ENCODE peak calls at places on chromosomes 4 and X, in five cellular contexts. Z is AG10803, R is fibroblast of pulmonary artery, I is sigmoid colon, A is body of pancreas. C is an unnamed sample.

GRCh38 chr4:134216436-134216835 is 14.8 kb upstream of the PABPC4L start:
- DNase-seq in R (peak; percentile 37), Z (peak; percentile 45), I (no peak), A (no peak), C (no peak)

GRCh38 chr4:4689694-4690440 is 148.0 kb upstream of the STX18 start:
- DNase-seq in A (no peak), Z (peak; percentile 59), R (no peak), I (no peak), C (peak; percentile 62)

GRCh38 chr4:48649505-48649904 is 130.6 kb downstream of the FRYL start:
- DNase-seq in I (no peak), R (peak; percentile 21), A (no peak), Z (no peak), C (no peak)

GRCh38 chrX:137354851-137355250 is 211.1 kb upstream of the ZIC3 start:
- DNase-seq in A (no peak), Z (no peak), R (no peak), I (no peak), C (no peak)

GRCh38 chr4:4574052-4574451 is 32.2 kb upstream of the STX18 start:
- DNase-seq in R (no peak), A (no peak), Z (no peak), I (no peak), C (no peak)

GRCh38 chr4:52641853-52642563 is 17.1 kb downstream of the USP46 start:
- DNase-seq in R (peak; percentile 37), A (no peak), Z (no peak), I (no peak), C (peak; percentile 59)

GRCh38 chrX:20231598-20231997 is 35.1 kb downstream of the RPS6KA3 start:
- DNase-seq in I (no peak), A (no peak), Z (peak; percentile 39), R (no peak), C (no peak)

GRCh38 chr4:185909959-185910358 is 98.0 kb upstream of the SORBS2 start:
- DNase-seq in A (no peak), Z (no peak), I (no peak), R (no peak), C (no peak)

DNA sequence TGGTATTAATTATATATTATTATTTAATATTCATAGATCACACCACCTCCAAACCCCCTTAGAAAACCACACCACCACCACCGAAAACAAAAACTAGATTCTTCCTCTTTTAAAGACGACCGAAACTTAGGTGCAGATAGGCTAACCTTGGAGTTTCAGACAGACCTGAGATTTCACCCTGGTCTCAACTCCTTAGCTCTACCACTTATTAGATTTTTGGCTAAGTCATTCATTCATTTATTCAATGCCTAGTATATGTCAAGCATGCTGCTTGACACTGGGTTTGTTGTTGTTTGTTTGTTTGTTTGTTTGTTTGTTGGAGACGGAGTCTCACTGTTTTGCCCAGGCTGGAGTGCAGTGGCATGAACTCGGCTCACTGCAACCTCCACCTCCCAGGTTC is 9.5 kb upstream of the BMP2K start:
- DNase-seq in A (no peak), I (no peak), Z (no peak), R (no peak), C (peak; percentile 42)
- TF ChIP-seq CTCF in A (no peak), I (no peak), Z (no peak), R (no peak), C (no peak)

GRCh38 chr4:151796106-151796505 is 35.3 kb upstream of the GATB start:
- DNase-seq in I (no peak), Z (no peak), R (no peak), A (no peak), C (no peak)

GRCh38 chr4:151797131-151797530 is 36.3 kb upstream of the GATB start:
- DNase-seq in Z (peak; percentile 32), I (no peak), R (peak; percentile 0), A (no peak), C (no peak)

GRCh38 chr4:151799417-151800030 is 38.7 kb upstream of the GATB start:
- DNase-seq in I (no peak), A (no peak), Z (no peak), R (no peak), C (no peak)

GRCh38 chr4:151798678-151799416 is 38.0 kb upstream of the GATB start:
- DNase-seq in I (no peak), A (no peak), R (no peak), Z (no peak), C (peak; percentile 48)

DNA sequence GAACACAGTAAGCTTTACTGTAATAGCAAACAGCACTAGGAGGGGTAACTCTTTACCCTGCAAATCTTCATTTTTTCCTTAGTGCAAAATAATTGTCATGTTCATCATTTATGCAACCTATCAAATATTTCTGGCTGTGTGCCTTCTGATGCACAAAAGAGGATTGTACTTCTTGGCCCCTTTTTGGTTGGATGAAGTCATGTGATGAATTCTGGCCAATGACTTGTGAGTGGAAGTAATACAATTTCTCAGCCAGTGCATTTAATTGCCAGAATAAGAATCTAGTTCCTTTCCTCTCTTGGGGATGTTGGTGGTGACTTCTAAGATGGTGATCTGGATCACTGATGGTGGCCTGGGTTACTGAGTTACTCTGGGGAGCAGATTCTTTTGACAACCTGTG is 37.0 kb upstream of the GATB start:
- DNase-seq in Z (no peak), R (no peak), I (no peak), A (no peak), C (no peak)
- TF ChIP-seq CTCF in Z (no peak), R (no peak), I (no peak), A (no peak), C (no peak)

GRCh38 chr4:117137143-117137542 is 51.8 kb upstream of the TRAM1L1 start:
- DNase-seq in Z (peak; percentile 12), I (no peak), R (peak; percentile 55), A (no peak), C (no peak)

GRCh38 chr4:117134386-117134785 is 49.0 kb upstream of the TRAM1L1 start:
- DNase-seq in A (peak; percentile 20), I (no peak), Z (peak; percentile 10), R (peak; percentile 48), C (peak; percentile 16)

GRCh38 chr4:117135634-117136354 is 50.4 kb upstream of the TRAM1L1 start:
- DNase-seq in I (no peak), A (no peak), Z (no peak), R (no peak), C (peak; percentile 2)
- TF ChIP-seq CTCF in I (no peak), A (no peak), Z (no peak), R (no peak), C (no peak)

DNA sequence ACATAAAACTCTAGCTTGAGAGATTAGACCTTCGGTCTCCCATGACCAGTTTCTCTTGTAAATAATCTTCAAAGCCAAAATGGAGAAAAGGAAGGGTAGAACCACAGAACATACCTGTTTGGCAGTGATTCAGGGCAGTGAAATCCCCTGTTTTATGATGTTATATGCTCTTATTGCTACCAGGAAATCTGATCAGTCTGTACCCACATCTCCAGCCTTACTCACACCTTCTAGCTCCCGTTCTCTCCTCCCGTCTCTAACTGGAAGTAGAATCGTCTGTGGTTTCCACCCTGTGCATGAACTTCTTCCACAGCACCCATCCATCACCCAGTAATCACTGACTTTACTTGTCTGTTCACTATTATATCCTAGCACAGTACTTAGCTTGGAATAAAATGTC is 42.9 kb downstream of the NKX6-1 start:
- DNase-seq in I (no peak), A (no peak), R (no peak), Z (no peak), C (no peak)
- TF ChIP-seq CTCF in I (no peak), A (no peak), R (no peak), Z (no peak), C (no peak)

GRCh38 chr4:22514431-22514830 is 1.4 kb downstream of the ADGRA3 start:
- DNase-seq in A (no peak), Z (no peak), I (no peak), R (peak; percentile 9), C (no peak)

GRCh38 chr4:22512306-22512705 is 3.6 kb downstream of the ADGRA3 start:
- DNase-seq in A (no peak), I (no peak), R (no peak), Z (no peak), C (no peak)

GRCh38 chr4:22515888-22516541 is at the start of gene ADGRA3:
- DNase-seq in Z (peak; percentile 70), A (peak; percentile 86), R (peak; percentile 59), I (peak; percentile 88), C (peak; percentile 80)

GRCh38 chr4:22514001-22514400 is 1.9 kb downstream of the ADGRA3 start:
- DNase-seq in R (peak; percentile 40), I (no peak), A (no peak), Z (peak; percentile 44), C (no peak)

GRCh38 chr4:22515145-22515887 is 550 bp downstream of the ADGRA3 start:
- DNase-seq in R (peak; percentile 79), I (peak; percentile 87), A (peak; percentile 85), Z (peak; percentile 52), C (peak; percentile 58)
- TF ChIP-seq CTCF in R (no peak), I (no peak), A (peak; percentile 31), Z (peak; percentile 9), C (no peak)